ENCODE peak calls at places on chromosomes 13 and 19, in six cellular contexts. C is ovary, F is tibial artery, G is heart left ventricle, K is GM12878, H is astrocyte. M is an unnamed sample.
A peak's percentile ranks its signal among the peaks of the same experiment; 100 is the strongest.

GRCh38 chr13:114045113-114045735 is 71.3 kb upstream of the C13orf46 start:
- DNase-seq in K (no peak), H (no peak), F (no peak), G (no peak), C (no peak), M (no peak)

GRCh38 chr13:24199016-24199415 is 38.5 kb downstream of the SPATA13 start:
- DNase-seq in K (no peak), G (no peak), H (no peak), C (no peak), F (no peak), M (no peak)

GRCh38 chr13:74194856-74195255 is 60.7 kb upstream of the KLF12 start:
- DNase-seq in C (no peak), K (no peak), H (no peak), F (no peak), G (no peak), M (no peak)

GRCh38 chr19:45770192-45771101 is 1.4 kb upstream of the SIX5 start:
- DNase-seq in F (peak; percentile 99), G (peak; percentile 99), H (peak; percentile 95), C (peak; percentile 98), K (peak; percentile 76), M (peak; percentile 98)

GRCh38 chr13:113123226-113124150 is 889 bp downstream of the F10 start:
- DNase-seq in H (no peak), K (no peak), F (peak; percentile 60), C (no peak), G (no peak), M (no peak)

GRCh38 chr13:51501592-51502205 is 48.9 kb upstream of the INTS6 start:
- DNase-seq in H (peak; percentile 65), F (no peak), C (no peak), G (no peak), K (no peak), M (peak; percentile 36)

GRCh38 chr19:12126707-12127106 is 13.4 kb downstream of the ZNF20 start:
- DNase-seq in K (no peak), G (no peak), F (no peak), C (no peak), H (no peak), M (peak; percentile 24)

GRCh38 chr19:6730153-6730804 is 7.1 kb downstream of the GPR108 start:
- DNase-seq in H (no peak), K (no peak), F (no peak), C (peak; percentile 90), G (no peak), M (peak; percentile 42)

GRCh38 chr19:1172353-1173159 is 1.5 kb downstream of the SBNO2 start:
- DNase-seq in C (no peak), K (no peak), H (peak; percentile 50), G (no peak), F (peak; percentile 86), M (peak; percentile 76)

GRCh38 chr13:41780736-41781708 is 179.9 kb downstream of the VWA8 start:
- DNase-seq in H (peak; percentile 88), K (no peak), F (no peak), C (no peak), G (no peak), M (peak; percentile 91)

GRCh38 chr13:21326155-21327030 is 132.7 kb downstream of the ZDHHC20 start:
- DNase-seq in F (no peak), C (peak; percentile 30), K (no peak), G (peak; percentile 24), H (peak; percentile 22), M (peak; percentile 50)

GRCh38 chr13:100490692-100491091 is 97.9 kb downstream of the GGACT start:
- DNase-seq in C (no peak), H (peak; percentile 25), F (no peak), K (no peak), G (no peak), M (no peak)

GRCh38 chr19:5682293-5682592 is 1.4 kb downstream of the HSD11B1L start:
- DNase-seq in F (no peak), K (no peak), C (no peak), H (no peak), G (no peak), M (no peak)

GRCh38 chr13:33927315-33927714 is 109.4 kb downstream of the RFC3 start:
- DNase-seq in C (no peak), F (no peak), K (no peak), G (no peak), H (peak; percentile 60), M (no peak)

DNA sequence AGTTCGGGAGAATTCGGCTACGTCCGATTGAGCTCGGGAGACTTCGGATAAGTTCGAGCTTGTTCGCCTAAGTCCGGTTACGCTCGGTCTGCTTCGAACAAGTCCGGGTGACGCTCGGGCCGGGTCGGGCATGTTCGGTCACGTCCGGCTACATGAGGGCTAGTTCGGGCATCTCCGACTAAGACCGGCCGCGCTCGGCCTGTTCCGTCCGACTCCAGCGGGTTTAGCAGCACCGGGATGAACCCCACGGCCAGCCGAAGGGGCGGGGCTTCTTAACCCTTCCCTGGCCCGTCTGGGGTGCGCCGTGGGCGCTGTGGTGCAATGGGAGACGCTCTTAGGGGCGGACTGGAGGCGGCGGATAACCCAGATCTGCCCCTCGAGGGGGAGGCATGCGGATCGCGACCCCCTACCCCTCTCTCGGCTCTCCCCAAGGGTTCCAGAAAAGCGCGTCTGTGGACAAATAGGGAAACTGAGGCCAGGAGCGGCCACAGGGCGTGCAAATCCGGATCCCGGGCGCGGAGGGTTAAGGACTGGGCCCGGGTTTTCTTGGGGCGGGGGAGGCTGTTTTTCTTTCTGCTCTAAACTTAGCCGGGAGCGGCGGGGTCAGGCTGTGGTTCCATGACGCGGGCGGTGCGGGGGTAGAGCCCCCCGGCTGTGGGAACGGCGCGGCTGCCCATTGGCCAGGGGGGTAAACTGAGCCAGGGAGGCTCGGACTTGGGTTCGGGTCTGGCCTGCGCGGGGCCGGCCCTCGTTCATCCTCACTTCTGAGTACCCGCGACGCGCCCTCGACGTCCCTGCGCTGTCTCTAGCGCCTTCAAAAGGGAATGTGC is 1.5 kb downstream of the PDE4C start:
- DNase-seq in C (peak; percentile 98), F (peak; percentile 99), H (peak; percentile 93), G (peak; percentile 99), K (peak; percentile 80), M (peak; percentile 99)
- H3K4me1 ChIP-seq in C (peaks cover 6% of the 10 kb centered on the region), F (peaks cover 39% of the 10 kb centered on the region), H (peaks cover 9% of the 10 kb centered on the region), G (peaks cover 15% of the 10 kb centered on the region), K (peaks cover 19% of the 10 kb centered on the region), M (no peaks in the 10 kb centered on the region)

GRCh38 chr13:62357887-62358645 is 942.4 kb upstream of the PCDH20 start:
- DNase-seq in C (no peak), K (peak; percentile 12), F (no peak), G (no peak), H (peak; percentile 17), M (peak; percentile 78)
- TF ChIP-seq CTCF in C (no peak), K (peak; percentile 73), F (no peak), G (no peak), H (peak; percentile 58), M (peak; percentile 45)

GRCh38 chr19:51724543-51724942 is 752 bp upstream of the HAS1 start:
- DNase-seq in C (no peak), H (no peak), K (no peak), F (no peak), G (peak; percentile 72), M (no peak)

GRCh38 chr19:51726049-51726448 is 2.3 kb upstream of the HAS1 start:
- DNase-seq in H (peak; percentile 70), C (peak; percentile 34), G (peak; percentile 74), F (no peak), K (no peak), M (peak; percentile 94)

GRCh38 chr19:51721905-51722304 is 1.9 kb downstream of the HAS1 start:
- DNase-seq in K (no peak), H (no peak), G (no peak), C (no peak), F (no peak), M (no peak)

GRCh38 chr19:51719251-51719901 is 4.4 kb downstream of the HAS1 start:
- DNase-seq in H (no peak), C (no peak), K (no peak), F (no peak), G (no peak), M (no peak)

GRCh38 chr19:51722492-51722891 is 1.3 kb downstream of the HAS1 start:
- DNase-seq in K (no peak), H (no peak), G (no peak), C (no peak), F (no peak), M (no peak)
- H3K9me3 ChIP-seq in K (peaks cover 1% of the 10 kb centered on the region), H (no peaks in the 10 kb centered on the region), G (no peaks in the 10 kb centered on the region), C (no peaks in the 10 kb centered on the region), F (no peaks in the 10 kb centered on the region), M (no peaks in the 10 kb centered on the region)

GRCh38 chr19:41355802-41356201 is 2.1 kb upstream of the TGFB1 start:
- DNase-seq in F (no peak), G (no peak), K (no peak), C (no peak), H (no peak), M (no peak)
- H3K4me1 ChIP-seq in F (peaks cover 14% of the 10 kb centered on the region), G (no peaks in the 10 kb centered on the region), K (peaks cover 4% of the 10 kb centered on the region), C (peaks cover 10% of the 10 kb centered on the region), H (peaks cover 4% of the 10 kb centered on the region), M (no peaks in the 10 kb centered on the region)

DNA sequence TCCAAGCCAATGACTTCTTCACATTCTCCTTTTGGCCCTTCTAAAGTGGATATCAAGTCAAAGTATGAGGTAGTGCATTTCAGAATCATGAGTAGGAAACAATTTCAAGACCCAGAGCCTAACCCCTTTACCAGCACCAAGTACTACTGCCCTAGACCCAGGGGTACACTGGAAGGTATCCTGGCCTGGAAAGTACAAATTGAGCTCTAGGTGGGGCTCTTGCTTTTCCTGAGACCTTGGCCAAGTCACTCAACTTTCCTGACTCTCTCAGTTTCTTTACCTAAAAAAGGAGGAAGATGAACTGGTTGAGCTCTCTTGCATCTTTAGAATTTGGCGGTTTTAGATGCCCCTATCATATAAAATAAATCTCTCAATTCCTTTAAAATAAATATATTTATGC is 204.7 kb downstream of the FGF14 start:
- DNase-seq in G (no peak), K (no peak), C (no peak), F (no peak), H (peak; percentile 19), M (no peak)
- TF ChIP-seq CTCF in G (peak; percentile 32), K (peak; percentile 9), C (no peak), F (no peak), H (no peak), M (peak; percentile 10)

GRCh38 chr19:58044886-58045285 is 11.1 kb downstream of the ZSCAN1 start:
- DNase-seq in G (no peak), F (no peak), H (no peak), C (no peak), K (no peak), M (no peak)
- H3K9me3 ChIP-seq in G (no peaks in the 10 kb centered on the region), F (peaks cover 94% of the 10 kb centered on the region), H (peaks cover 21% of the 10 kb centered on the region), C (peaks cover 4% of the 10 kb centered on the region), K (peaks cover 5% of the 10 kb centered on the region), M (no peaks in the 10 kb centered on the region)

GRCh38 chr13:77460195-77460594 is 75.3 kb upstream of the SCEL start:
- DNase-seq in F (peak; percentile 81), G (peak; percentile 61), K (peak; percentile 26), H (no peak), C (no peak), M (no peak)

GRCh38 chr13:77457989-77458388 is 77.5 kb upstream of the SCEL start:
- DNase-seq in F (no peak), C (no peak), H (no peak), K (no peak), G (no peak), M (no peak)

DNA sequence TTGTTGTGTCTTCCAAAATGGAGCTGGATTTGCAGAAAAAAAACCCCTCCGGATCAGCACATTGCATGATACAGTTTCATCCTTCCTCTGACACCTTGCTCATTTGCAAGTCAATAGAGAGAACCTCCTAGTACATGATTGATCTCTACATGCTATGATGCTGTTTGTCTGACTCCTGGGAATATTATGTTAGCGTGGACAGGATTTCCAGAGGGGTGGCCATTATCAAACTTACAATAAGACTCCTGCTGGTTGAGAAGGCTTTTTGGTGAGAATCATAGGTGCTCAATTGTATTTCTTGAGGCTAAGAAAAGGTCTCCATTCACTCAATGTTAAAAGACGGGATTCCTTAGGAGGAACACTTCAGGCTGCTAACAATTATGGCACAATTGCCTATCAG is 75.9 kb upstream of the SCEL start:
- DNase-seq in C (no peak), F (no peak), H (no peak), G (no peak), K (no peak), M (no peak)
- H3K4me1 ChIP-seq in C (no peaks in the 10 kb centered on the region), F (no peaks in the 10 kb centered on the region), H (no peaks in the 10 kb centered on the region), G (no peaks in the 10 kb centered on the region), K (peaks cover 3% of the 10 kb centered on the region), M (no peaks in the 10 kb centered on the region)

GRCh38 chr19:14136509-14137281 is at the start of gene ASF1B:
- DNase-seq in K (peak; percentile 99), F (peak; percentile 100), G (peak; percentile 99), C (peak; percentile 99), H (peak; percentile 100), M (peak; percentile 100)
- TF ChIP-seq CTCF in K (peak; percentile 84), F (peak; percentile 83), G (peak; percentile 86), C (peak; percentile 72), H (peak; percentile 72), M (peak; percentile 82)

M was measured in cardiac muscle cell.